ENCODE peak calls at places on chromosomes 12 and 14, in four cellular contexts. S is GM12878, U is H1, A is HepG2. L is an unnamed sample.

GRCh38 chr14:37172024-37172869 is at the start of gene SLC25A21:
- DNase-seq in S (no peak), U (peak; percentile 86), A (peak; percentile 85), L (peak; percentile 59)

GRCh38 chr14:90177537-90178189 is 78.7 kb upstream of the PSMC1 start:
- DNase-seq in S (no peak), U (no peak), A (no peak), L (no peak)

GRCh38 chr14:74661726-74662450 is 49.9 kb upstream of the LTBP2 start:
- DNase-seq in S (no peak), U (no peak), A (no peak), L (no peak)

GRCh38 chr14:70724061-70724596 is 82.4 kb downstream of the TTC9 start:
- DNase-seq in S (no peak), U (no peak), A (no peak), L (no peak)

GRCh38 chr14:72975776-72976175 is 49.5 kb downstream of the DCAF4 start:
- DNase-seq in S (no peak), U (no peak), A (peak; percentile 4), L (no peak)

GRCh38 chr12:96811083-96811482 is 96.0 kb upstream of the NEDD1 start:
- DNase-seq in S (no peak), U (no peak), A (peak; percentile 46), L (no peak)

GRCh38 chr12:18723752-18724151 is 14.1 kb downstream of the PLCZ1 start:
- DNase-seq in S (no peak), U (no peak), A (no peak), L (no peak)

GRCh38 chr12:20150835-20151234 is 217.5 kb upstream of the PDE3A start:
- DNase-seq in S (no peak), U (no peak), A (no peak), L (no peak)

GRCh38 chr12:122945047-122945592 is 21.1 kb downstream of the ABCB9 start:
- DNase-seq in S (no peak), U (no peak), A (no peak), L (no peak)

GRCh38 chr12:53122961-53123468 is 19.7 kb downstream of the SOAT2 start:
- DNase-seq in S (no peak), U (peak; percentile 35), A (no peak), L (no peak)

GRCh38 chr12:81461163-81461562 is 298.0 kb downstream of the PPFIA2 start:
- DNase-seq in S (no peak), U (no peak), A (no peak), L (no peak)

GRCh38 chr12:663293-663871 is at the start of gene NINJ2:
- DNase-seq in S (no peak), U (no peak), A (no peak), L (no peak)
- H3K9ac ChIP-seq in S (peak within 1 kb of the TSS; percentile 16), U (no peak within 1 kb of the TSS), A (no peak within 1 kb of the TSS), L (no peak within 1 kb of the TSS)

GRCh38 chr14:61577506-61577931 is 117.8 kb upstream of the HIF1A start:
- DNase-seq in S (no peak), U (no peak), A (no peak), L (no peak)
- TF ChIP-seq SUZ12 in S (no peak), U (no peak), A (no peak), L (no peak)

DNA sequence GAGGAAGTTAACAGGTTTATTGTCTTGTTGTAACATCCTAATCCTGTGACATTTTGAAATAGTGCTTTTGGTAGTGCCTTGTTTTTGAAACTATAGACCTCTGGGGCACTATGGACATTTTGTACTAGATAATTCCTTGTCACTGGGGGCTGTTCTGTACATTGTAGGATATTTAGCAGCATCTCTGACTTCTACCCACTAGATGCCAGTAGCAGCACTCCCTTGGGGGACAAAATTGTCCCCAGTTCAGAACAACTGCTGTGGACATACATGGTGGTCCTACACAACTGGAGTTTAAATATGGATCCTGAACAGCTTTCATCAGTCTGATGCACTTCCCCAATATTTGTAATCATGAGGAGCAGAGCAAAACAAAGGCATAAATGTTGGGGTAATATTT is 264.7 kb downstream of the RAD51B start:
- DNase-seq in S (no peak), U (no peak), A (no peak), L (no peak)
- TF ChIP-seq ZNF274 in S (no peak), U (no peak), A (no peak), L (no peak)

DNA sequence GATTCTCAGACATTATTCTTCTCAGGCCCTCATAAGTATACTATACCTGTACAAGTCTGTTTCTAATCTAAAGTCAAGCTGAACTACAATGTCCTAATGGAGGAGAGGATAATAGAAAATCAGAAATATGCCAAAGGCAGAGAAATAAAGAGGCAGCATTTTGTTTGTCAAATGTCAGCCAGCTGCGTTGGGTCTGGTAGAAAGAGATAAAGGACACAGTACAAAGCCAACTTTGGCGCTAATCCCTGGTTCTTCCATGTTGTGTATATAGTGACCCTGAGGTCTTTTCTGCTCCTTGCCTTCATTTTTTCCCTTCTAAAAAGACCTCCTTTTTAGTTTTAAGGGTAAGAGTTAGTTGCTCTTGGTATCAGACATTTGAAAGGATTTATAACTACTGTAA is 103.1 kb downstream of the PRICKLE1 start:
- DNase-seq in S (no peak), U (no peak), A (no peak), L (no peak)
- H3K9ac ChIP-seq in S (no peak overlapping the region), U (no peak overlapping the region), A (no peak overlapping the region), L (peak overlapping the region; percentile 12)

GRCh38 chr12:9719835-9720234 is 13.1 kb downstream of the CLECL1 start:
- DNase-seq in S (no peak), U (no peak), A (no peak), L (no peak)
- TF ChIP-seq SUZ12 in S (no peak), U (no peak), A (no peak), L (no peak)

GRCh38 chr12:68327896-68328295 is 4.3 kb downstream of the MDM1 start:
- DNase-seq in S (no peak), U (no peak), A (no peak), L (no peak)

GRCh38 chr12:68334136-68334535 is 2.0 kb upstream of the MDM1 start:
- DNase-seq in S (peak; percentile 45), U (no peak), A (no peak), L (no peak)

GRCh38 chr12:68331869-68332725 is at the start of gene MDM1:
- DNase-seq in S (peak; percentile 92), U (peak; percentile 96), A (peak; percentile 98), L (peak; percentile 98)

GRCh38 chr12:68332726-68333630 is 816 bp upstream of the MDM1 start:
- DNase-seq in S (no peak), U (no peak), A (no peak), L (no peak)

DNA sequence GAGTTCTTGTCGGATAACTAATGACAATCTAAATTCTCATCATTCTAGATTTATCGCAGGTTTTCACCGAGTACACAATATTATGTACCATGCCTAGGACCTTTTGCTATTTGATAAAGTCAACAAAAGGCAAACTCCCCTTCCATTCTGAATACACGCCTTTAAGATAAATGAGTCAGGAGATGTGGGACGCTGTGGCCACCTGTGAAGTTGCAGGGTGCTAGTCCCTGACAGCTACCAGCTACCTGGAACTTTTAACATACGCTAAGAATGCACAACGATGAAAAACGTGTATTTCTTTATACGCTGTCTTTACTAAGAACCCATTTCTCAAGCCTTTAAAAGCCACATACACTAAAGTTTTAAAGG is 678 bp downstream of the MDM1 start:
- DNase-seq in S (no peak), U (no peak), A (no peak), L (no peak)
- TF ChIP-seq ZNF274 in S (no peak), U (no peak), A (no peak), L (no peak)

DNA sequence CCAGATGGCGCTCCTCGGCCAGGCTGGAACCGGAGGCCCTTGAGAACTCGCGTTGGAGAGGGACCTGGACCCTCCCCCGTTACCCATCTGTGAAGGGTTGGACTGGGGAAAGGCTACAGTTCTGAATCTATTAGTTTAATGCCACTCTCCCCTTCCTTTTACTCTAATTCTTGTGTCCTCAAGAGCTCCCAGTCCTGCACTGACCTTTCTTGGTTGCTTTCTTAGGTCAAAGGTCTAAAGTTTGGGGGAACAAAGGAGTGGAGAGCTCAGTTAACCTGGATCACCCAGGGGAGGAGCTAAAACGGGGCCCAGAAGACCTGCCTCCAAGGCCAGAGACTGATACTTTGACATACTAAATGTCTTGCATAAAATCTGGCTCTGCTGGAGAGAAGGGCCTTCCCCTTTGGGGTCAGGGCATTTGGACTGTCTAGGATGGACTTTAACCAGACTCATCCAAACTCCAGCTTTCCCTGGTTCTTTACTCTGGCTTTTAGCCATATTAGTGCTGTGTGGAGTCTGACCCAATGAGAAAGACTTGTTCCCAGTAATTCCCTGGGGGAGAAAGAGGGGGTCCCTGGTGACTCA is 923 bp upstream of the MLF2 start:
- DNase-seq in S (no peak), U (no peak), A (no peak), L (no peak)
- H3K9ac ChIP-seq in S (no peak overlapping the region), U (no peak overlapping the region), A (peak overlapping the region; percentile 96), L (peak overlapping the region; percentile 57)

GRCh38 chr14:65219353-65219752 is 117.0 kb upstream of the MAX start:
- DNase-seq in S (no peak), U (no peak), A (no peak), L (no peak)

GRCh38 chr14:65223636-65224035 is 121.3 kb upstream of the MAX start:
- DNase-seq in S (no peak), U (no peak), A (no peak), L (no peak)

GRCh38 chr14:65225299-65226159 is 123.2 kb upstream of the MAX start:
- DNase-seq in S (no peak), U (no peak), A (no peak), L (no peak)

GRCh38 chr14:65224799-65225198 is 122.5 kb upstream of the MAX start:
- DNase-seq in S (no peak), U (no peak), A (no peak), L (no peak)

GRCh38 chr14:65222434-65222833 is 120.1 kb upstream of the MAX start:
- DNase-seq in S (no peak), U (peak; percentile 80), A (no peak), L (no peak)
- TF ChIP-seq SUZ12 in S (no peak), U (no peak), A (no peak), L (no peak)

GRCh38 chr12:105212431-105212830 is 23.5 kb downstream of the APPL2 start:
- DNase-seq in S (no peak), U (no peak), A (no peak), L (no peak)

GRCh38 chr12:105214141-105214540 is 21.8 kb downstream of the APPL2 start:
- DNase-seq in S (no peak), U (no peak), A (no peak), L (no peak)

GRCh38 chr12:105218434-105218833 is 17.5 kb downstream of the APPL2 start:
- DNase-seq in S (no peak), U (no peak), A (no peak), L (no peak)

GRCh38 chr12:105219261-105220018 is 16.5 kb downstream of the APPL2 start:
- DNase-seq in S (no peak), U (no peak), A (no peak), L (no peak)

GRCh38 chr12:105214670-105215375 is 21.2 kb downstream of the APPL2 start:
- DNase-seq in S (no peak), U (no peak), A (peak; percentile 59), L (no peak)
- TF ChIP-seq ZNF274 in S (no peak), U (no peak), A (no peak), L (no peak)

L was measured in NT2/D1.